ENCODE peak calls at places on chromosomes 7 and 10, in six cellular contexts. One of them, this sample, is unnamed.

GRCh38 chr7:26376208-26376917 is 84.7 kb downstream of the SNX10 start:
- DNase-seq in heart left ventricle: peak
- DNase-seq in body of pancreas: peak
- DNase-seq in uterus: no peak
- DNase-seq in GM12892: peak
- DNase-seq in ovary: peak
- DNase-seq in this sample: peak

GRCh38 chr7:112550468-112551060 is 69.8 kb downstream of the LSMEM1 start:
- DNase-seq in body of pancreas: peak
- DNase-seq in GM12892: no peak
- DNase-seq in ovary: no peak
- DNase-seq in uterus: no peak
- DNase-seq in heart left ventricle: no peak
- DNase-seq in this sample: peak

GRCh38 chr7:112938895-112939588 is 147.6 kb downstream of the GPR85 start:
- DNase-seq in ovary: no peak
- DNase-seq in heart left ventricle: peak
- DNase-seq in uterus: peak
- DNase-seq in body of pancreas: peak
- DNase-seq in GM12892: peak
- DNase-seq in this sample: peak

GRCh38 chr10:30811665-30812017 is 182.1 kb upstream of the LYZL2 start:
- DNase-seq in body of pancreas: peak
- DNase-seq in GM12892: no peak
- DNase-seq in uterus: no peak
- DNase-seq in heart left ventricle: no peak
- DNase-seq in ovary: no peak
- DNase-seq in this sample: no peak

GRCh38 chr7:20238754-20239324 is 21.7 kb upstream of the MACC1 start:
- DNase-seq in body of pancreas: peak
- DNase-seq in heart left ventricle: peak
- DNase-seq in uterus: no peak
- DNase-seq in GM12892: no peak
- DNase-seq in ovary: no peak
- DNase-seq in this sample: no peak

GRCh38 chr10:7756360-7756992 is 31.3 kb downstream of the KIN start:
- DNase-seq in body of pancreas: peak
- DNase-seq in ovary: no peak
- DNase-seq in heart left ventricle: no peak
- DNase-seq in uterus: no peak
- DNase-seq in GM12892: no peak
- DNase-seq in this sample: peak

GRCh38 chr7:90599892-90600555 is 3.9 kb downstream of the CDK14 start:
- DNase-seq in ovary: no peak
- DNase-seq in uterus: no peak
- DNase-seq in GM12892: no peak
- DNase-seq in heart left ventricle: no peak
- DNase-seq in body of pancreas: no peak
- DNase-seq in this sample: peak

GRCh38 chr10:121734517-121735137 is 136.4 kb upstream of the FGFR2 start:
- DNase-seq in ovary: no peak
- DNase-seq in GM12892: no peak
- DNase-seq in uterus: no peak
- DNase-seq in heart left ventricle: no peak
- DNase-seq in body of pancreas: peak
- DNase-seq in this sample: no peak

GRCh38 chr10:6130851-6131470 is 42.1 kb downstream of the RBM17 start:
- DNase-seq in GM12892: no peak
- DNase-seq in heart left ventricle: no peak
- DNase-seq in body of pancreas: no peak
- DNase-seq in uterus: no peak
- DNase-seq in ovary: no peak
- DNase-seq in this sample: no peak

GRCh38 chr10:119786117-119786769 is 60.4 kb downstream of the INPP5F start:
- DNase-seq in ovary: no peak
- DNase-seq in GM12892: no peak
- DNase-seq in uterus: no peak
- DNase-seq in heart left ventricle: no peak
- DNase-seq in body of pancreas: peak
- DNase-seq in this sample: no peak

DNA sequence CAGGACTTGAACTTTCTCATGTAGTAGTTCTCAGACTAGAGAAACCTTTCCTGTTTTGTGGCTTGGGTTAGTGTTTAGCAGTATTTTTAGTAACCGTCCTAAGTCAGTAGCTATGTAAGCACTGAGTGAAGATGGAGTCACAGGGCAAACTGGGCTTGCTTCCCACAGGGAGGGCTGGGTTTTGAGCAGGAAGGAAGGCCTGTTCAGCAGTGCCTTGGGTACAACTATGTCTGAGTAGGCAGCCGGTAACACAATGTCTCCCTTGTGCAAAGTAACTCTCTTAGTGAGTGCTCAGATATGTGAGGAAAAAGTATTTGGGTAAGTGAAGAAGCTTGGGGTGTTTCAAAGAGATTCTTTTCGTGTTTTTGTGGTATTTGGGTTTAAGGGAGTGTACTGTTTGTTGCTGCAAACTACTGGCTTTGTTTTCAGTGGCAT is 96.4 kb downstream of the CCSER2 start:
- DNase-seq in GM12892: no peak
- DNase-seq in ovary: peak
- DNase-seq in uterus: peak
- DNase-seq in heart left ventricle: peak
- DNase-seq in body of pancreas: peak
- DNase-seq in this sample: peak
- TF ChIP-seq POLR2A in GM12892: no peak
- TF ChIP-seq POLR2A in ovary: no peak
- TF ChIP-seq POLR2A in uterus: peak
- TF ChIP-seq POLR2A in heart left ventricle: peak
- TF ChIP-seq POLR2A in body of pancreas: peak
- TF ChIP-seq POLR2A in this sample: peak

DNA sequence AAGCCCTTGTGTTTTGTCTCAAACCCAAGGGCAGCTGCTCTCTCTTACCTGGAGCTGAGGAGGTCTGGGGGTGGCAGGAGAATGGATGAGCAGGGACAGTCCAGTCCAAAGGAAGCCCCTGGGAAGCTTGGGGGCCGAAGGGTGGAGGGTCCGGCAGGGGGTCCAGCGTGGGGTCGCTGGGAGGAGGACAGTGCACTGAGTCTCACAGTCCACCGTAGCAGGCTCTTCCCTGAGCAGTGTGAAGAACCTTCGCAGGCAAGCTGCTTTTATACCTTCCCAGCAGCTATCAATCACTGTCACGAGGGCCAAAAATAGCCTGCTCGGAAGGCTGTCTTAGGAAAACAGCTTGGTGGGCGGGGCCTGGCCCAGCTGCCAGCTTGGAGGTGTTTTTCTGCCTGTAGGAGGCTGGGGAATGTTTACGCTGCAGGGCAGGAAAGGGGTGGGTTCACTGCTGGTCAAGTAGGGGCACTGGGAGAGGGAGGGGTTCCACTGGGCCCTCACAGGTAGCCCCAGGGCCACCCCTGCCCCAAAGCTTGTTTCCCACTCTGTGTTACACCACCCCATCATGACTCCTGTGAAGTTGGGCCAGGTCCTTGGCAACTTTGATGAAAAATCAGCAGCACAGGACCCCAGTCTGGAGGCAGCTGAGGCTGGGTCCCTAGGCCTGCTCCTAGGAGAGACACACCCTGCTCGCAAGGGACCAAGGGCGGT is at the start of gene DEPP1:
- DNase-seq in heart left ventricle: peak
- DNase-seq in ovary: peak
- DNase-seq in GM12892: no peak
- DNase-seq in uterus: peak
- DNase-seq in body of pancreas: peak
- DNase-seq in this sample: peak
- TF ChIP-seq POLR2A in heart left ventricle: peak
- TF ChIP-seq POLR2A in ovary: peak
- TF ChIP-seq POLR2A in GM12892: peak
- TF ChIP-seq POLR2A in uterus: peak
- TF ChIP-seq POLR2A in body of pancreas: peak
- TF ChIP-seq POLR2A in this sample: peak

GRCh38 chr10:3484306-3485187 is 300.5 kb downstream of the KLF6 start:
- DNase-seq in uterus: no peak
- DNase-seq in heart left ventricle: no peak
- DNase-seq in GM12892: no peak
- DNase-seq in ovary: no peak
- DNase-seq in body of pancreas: no peak
- DNase-seq in this sample: no peak
- TF ChIP-seq POLR2A in uterus: no peak
- TF ChIP-seq POLR2A in heart left ventricle: no peak
- TF ChIP-seq POLR2A in GM12892: peak
- TF ChIP-seq POLR2A in ovary: no peak
- TF ChIP-seq POLR2A in body of pancreas: no peak
- TF ChIP-seq POLR2A in this sample: no peak

DNA sequence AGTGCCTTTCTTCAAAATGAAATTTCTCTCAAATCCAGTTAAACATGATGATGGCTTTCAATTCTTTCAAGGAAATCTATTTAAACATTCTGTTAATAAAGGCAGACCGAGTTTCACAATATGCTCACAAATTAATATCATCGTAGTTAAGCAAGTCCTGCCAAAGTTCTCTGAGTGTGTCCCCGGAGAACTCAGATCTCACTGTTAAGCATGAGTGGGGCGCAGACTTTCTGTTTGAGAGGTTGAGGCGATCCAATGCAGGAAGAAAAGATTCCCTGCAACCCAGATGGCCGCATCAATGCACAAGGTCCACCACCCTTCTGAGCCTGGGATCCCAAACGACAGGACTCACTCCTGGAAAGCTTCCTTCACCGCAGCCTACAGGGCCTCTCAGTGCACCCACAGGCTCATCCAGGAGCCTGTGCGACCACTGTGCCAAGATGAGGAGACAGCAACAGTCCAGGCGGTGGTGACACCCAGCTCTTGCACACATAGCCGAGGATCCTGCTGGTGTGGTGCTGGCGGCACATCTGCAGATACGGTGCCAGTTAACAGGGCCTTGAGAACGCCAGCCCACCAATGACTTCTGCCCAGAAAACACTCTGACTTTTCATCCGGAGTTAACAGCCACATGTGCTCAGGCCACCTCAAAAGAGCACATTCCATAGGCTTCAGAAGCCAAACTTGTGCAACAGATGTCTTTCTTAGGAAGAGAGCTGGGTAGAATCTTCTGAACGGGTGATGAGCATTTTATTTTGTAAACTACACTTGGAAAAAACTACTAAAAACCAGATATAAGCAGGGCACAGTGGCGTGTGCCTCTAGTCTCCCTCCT is 102.1 kb downstream of the ZRANB1 start:
- DNase-seq in GM12892: no peak
- DNase-seq in heart left ventricle: no peak
- DNase-seq in body of pancreas: no peak
- DNase-seq in ovary: no peak
- DNase-seq in uterus: no peak
- DNase-seq in this sample: no peak
- TF ChIP-seq POLR2A in GM12892: no peak
- TF ChIP-seq POLR2A in heart left ventricle: no peak
- TF ChIP-seq POLR2A in body of pancreas: no peak
- TF ChIP-seq POLR2A in ovary: no peak
- TF ChIP-seq POLR2A in uterus: no peak
- TF ChIP-seq POLR2A in this sample: no peak

DNA sequence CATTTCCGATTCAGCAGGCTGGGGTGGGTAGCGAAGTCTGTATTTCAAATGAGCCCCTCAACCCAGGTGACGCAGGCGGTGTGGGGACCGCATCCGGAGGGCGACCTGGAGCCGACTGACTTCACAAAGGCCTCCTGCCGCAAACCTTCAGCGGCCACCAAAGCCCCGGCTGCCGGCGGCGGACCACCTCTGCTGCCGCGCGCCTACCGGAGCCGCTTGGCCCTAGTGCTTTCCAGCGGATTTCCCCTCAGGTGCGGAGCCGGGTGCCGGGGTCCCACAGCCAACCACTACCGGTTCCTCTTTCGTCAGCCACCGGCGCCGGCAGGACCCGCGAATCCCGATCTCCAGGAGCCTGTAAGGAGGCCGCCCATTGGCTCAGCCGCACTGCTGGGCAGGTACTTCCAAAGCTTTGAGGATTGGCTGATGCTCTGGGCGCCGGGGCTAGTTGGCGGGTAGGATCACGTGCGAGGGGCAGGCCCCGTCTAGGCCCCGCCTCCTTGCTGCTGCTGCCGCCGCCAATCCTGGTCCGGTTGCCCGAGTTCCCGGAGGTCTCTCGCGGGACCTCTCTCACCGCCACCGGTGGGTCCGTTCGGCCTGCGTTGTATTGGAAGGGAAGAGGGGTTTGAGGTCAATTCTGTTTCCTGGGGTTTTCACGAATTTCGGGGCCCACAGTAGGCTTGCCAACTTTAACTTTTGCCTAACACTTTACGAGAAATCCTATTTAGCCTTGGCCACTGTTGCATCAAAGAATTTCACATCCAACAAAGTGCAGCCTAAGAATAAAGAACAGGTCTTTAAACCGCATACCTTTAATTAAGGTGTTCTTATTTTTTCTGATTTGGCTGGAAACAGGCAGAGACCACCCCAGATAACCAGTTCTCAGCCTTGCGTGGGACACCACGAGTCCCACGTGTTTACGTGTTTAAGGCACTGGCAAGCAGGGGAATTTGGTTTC is at the start of gene GSTO2:
- DNase-seq in ovary: peak
- DNase-seq in uterus: peak
- DNase-seq in body of pancreas: peak
- DNase-seq in heart left ventricle: peak
- DNase-seq in GM12892: peak
- DNase-seq in this sample: peak
- TF ChIP-seq POLR2A in ovary: peak
- TF ChIP-seq POLR2A in uterus: peak
- TF ChIP-seq POLR2A in body of pancreas: peak
- TF ChIP-seq POLR2A in heart left ventricle: peak
- TF ChIP-seq POLR2A in GM12892: peak
- TF ChIP-seq POLR2A in this sample: peak

GRCh38 chr7:157851501-157852067 is 514.8 kb downstream of the DNAJB6 start:
- DNase-seq in body of pancreas: peak
- DNase-seq in ovary: no peak
- DNase-seq in uterus: no peak
- DNase-seq in GM12892: no peak
- DNase-seq in heart left ventricle: peak
- DNase-seq in this sample: no peak
- TF ChIP-seq POLR2A in body of pancreas: peak
- TF ChIP-seq POLR2A in ovary: no peak
- TF ChIP-seq POLR2A in uterus: no peak
- TF ChIP-seq POLR2A in GM12892: no peak
- TF ChIP-seq POLR2A in heart left ventricle: peak
- TF ChIP-seq POLR2A in this sample: no peak

DNA sequence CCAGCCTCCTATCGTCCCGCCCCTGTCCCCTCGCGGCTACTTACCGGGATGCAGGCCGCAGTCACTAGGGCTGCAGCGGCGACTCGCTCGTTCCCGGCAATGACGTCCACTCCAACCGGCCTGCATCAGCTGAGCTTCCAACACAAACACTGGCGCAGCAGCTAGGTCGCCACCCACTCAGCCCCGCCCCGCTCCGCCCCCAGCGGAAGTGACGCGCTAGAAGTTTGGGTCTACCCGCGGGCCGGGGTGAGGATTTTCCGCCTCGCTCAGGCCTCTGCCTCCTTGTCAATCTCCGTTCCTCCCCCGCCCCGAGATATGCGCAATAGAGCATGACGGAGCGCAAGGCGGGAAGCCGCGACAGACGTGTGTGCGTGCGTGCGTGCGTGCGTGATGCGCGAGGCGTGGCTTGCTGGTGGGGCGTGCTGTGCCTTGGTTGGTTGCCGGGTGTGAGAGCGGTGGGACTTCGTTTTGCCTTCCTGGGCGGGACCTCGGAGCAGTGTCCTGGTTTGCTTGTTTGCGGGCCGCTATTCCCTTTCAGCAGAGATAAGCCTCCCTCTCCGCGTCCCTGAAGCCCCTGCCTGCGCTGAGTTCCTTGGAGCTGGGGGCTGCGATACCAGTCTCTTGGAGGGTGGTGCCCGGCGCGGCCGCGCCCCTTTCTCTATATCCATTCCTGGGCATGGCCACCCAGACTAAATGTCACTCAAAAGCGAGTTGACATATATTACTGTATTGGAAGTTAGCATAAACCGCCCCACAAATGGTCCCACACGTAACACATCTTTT is at the start of gene PNPLA8:
- DNase-seq in heart left ventricle: peak
- DNase-seq in GM12892: peak
- DNase-seq in uterus: peak
- DNase-seq in ovary: peak
- DNase-seq in body of pancreas: peak
- DNase-seq in this sample: peak
- TF ChIP-seq POLR2A in heart left ventricle: peak
- TF ChIP-seq POLR2A in GM12892: peak
- TF ChIP-seq POLR2A in uterus: peak
- TF ChIP-seq POLR2A in ovary: peak
- TF ChIP-seq POLR2A in body of pancreas: peak
- TF ChIP-seq POLR2A in this sample: peak